ENCODE peak calls at places on chromosome 15, in five cellular contexts. One of them, this sample, is unnamed.
A peak's percentile ranks its signal among the peaks of the same experiment; 100 is the strongest.

GRCh38 chr15:76533995-76534394 is 197.4 kb downstream of the ISL2 start:
- DNase-seq in SK-N-SH: no peak
- DNase-seq in GM12891: no peak
- DNase-seq in HepG2: peak; percentile 32
- DNase-seq in K562: no peak
- DNase-seq in this sample: no peak

GRCh38 chr15:46304320-46304719 is 669.5 kb downstream of the SQOR start:
- DNase-seq in HepG2: peak; percentile 4
- DNase-seq in GM12891: no peak
- DNase-seq in SK-N-SH: peak; percentile 14
- DNase-seq in K562: peak; percentile 26
- DNase-seq in this sample: no peak

GRCh38 chr15:48177383-48177874 is 666 bp downstream of the MYEF2 start:
- DNase-seq in HepG2: no peak
- DNase-seq in K562: no peak
- DNase-seq in SK-N-SH: peak; percentile 11
- DNase-seq in GM12891: no peak
- DNase-seq in this sample: no peak

GRCh38 chr15:63915888-63916731 is 82.4 kb upstream of the HERC1 start:
- DNase-seq in SK-N-SH: peak; percentile 51
- DNase-seq in GM12891: no peak
- DNase-seq in K562: no peak
- DNase-seq in HepG2: no peak
- DNase-seq in this sample: no peak

GRCh38 chr15:42549052-42549491 is 434 bp downstream of the HAUS2 start:
- DNase-seq in HepG2: peak; percentile 12
- DNase-seq in K562: peak; percentile 65
- DNase-seq in GM12891: peak; percentile 16
- DNase-seq in SK-N-SH: peak; percentile 73
- DNase-seq in this sample: peak; percentile 23

GRCh38 chr15:50675524-50676144 is 11.0 kb downstream of the TRPM7 start:
- DNase-seq in K562: peak; percentile 27
- DNase-seq in HepG2: no peak
- DNase-seq in GM12891: no peak
- DNase-seq in SK-N-SH: peak; percentile 17
- DNase-seq in this sample: no peak

GRCh38 chr15:61839541-61839940 is 220.7 kb downstream of the VPS13C start:
- DNase-seq in GM12891: no peak
- DNase-seq in K562: no peak
- DNase-seq in SK-N-SH: no peak
- DNase-seq in HepG2: no peak
- DNase-seq in this sample: no peak

GRCh38 chr15:94206463-94207167 is 24.7 kb upstream of the MCTP2 start:
- DNase-seq in GM12891: no peak
- DNase-seq in K562: no peak
- DNase-seq in HepG2: no peak
- DNase-seq in SK-N-SH: no peak
- DNase-seq in this sample: no peak

GRCh38 chr15:76973362-76973743 is 21.6 kb upstream of the PSTPIP1 start:
- DNase-seq in K562: peak; percentile 46
- DNase-seq in SK-N-SH: peak; percentile 57
- DNase-seq in HepG2: peak; percentile 12
- DNase-seq in GM12891: no peak
- DNase-seq in this sample: no peak

GRCh38 chr15:51589881-51590570 is 32.5 kb downstream of the DMXL2 start:
- DNase-seq in GM12891: no peak
- DNase-seq in K562: no peak
- DNase-seq in SK-N-SH: no peak
- DNase-seq in HepG2: no peak
- DNase-seq in this sample: no peak

GRCh38 chr15:28937271-28937670 is 51.5 kb downstream of the APBA2 start:
- DNase-seq in K562: no peak
- DNase-seq in HepG2: no peak
- DNase-seq in GM12891: no peak
- DNase-seq in SK-N-SH: no peak
- DNase-seq in this sample: no peak

DNA sequence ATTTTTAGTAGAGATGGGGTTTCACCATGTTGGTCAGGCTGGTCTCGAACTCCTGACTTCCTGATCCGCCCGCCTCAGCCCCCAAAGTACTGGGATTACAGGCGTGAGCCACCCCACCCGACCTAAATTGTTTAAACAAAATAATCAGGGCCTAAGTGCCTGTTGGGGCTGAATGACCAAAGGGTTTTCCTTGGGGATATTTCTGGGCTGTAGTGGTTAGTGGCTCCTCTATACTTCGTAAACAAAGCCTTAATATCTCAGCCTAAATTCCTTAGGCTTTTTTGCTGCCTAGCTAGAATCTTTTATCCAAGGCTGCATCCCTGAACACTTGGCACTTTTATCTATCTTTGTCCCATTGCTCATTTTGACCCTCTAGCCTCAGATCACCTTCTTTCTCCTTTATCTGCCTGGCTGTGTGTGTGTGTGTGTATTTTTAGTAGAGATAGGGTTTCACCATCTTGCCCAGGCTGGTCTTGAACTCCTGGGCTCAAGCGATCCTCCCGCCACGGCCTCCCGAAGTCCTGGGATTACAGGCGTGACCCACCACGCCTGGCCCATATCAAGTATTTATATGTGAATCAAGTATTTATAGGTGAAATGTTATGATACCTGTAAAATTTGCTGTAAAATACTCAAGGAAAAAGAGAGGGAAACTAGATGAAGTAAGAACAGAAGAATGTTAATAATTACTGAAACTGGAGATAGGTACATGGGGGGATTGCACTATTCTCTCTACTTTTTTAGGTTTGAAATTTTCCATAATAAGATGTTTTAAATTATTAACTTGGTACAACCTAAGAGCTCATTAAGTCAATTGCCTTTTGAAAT is 1.8 kb downstream of the NUSAP1 start:
- DNase-seq in SK-N-SH: no peak
- DNase-seq in GM12891: no peak
- DNase-seq in K562: peak; percentile 69
- DNase-seq in HepG2: no peak
- DNase-seq in this sample: no peak
- TF ChIP-seq TAF1 in SK-N-SH: no peak
- TF ChIP-seq TAF1 in GM12891: no peak
- TF ChIP-seq TAF1 in K562: no peak
- TF ChIP-seq TAF1 in HepG2: no peak
- TF ChIP-seq TAF1 in this sample: no peak

GRCh38 chr15:55775316-55775715 is 32.4 kb upstream of the PRTG start:
- DNase-seq in GM12891: no peak
- DNase-seq in HepG2: no peak
- DNase-seq in K562: no peak
- DNase-seq in SK-N-SH: peak; percentile 40
- DNase-seq in this sample: no peak
- TF ChIP-seq TAF1 in GM12891: no peak
- TF ChIP-seq TAF1 in HepG2: no peak
- TF ChIP-seq TAF1 in K562: no peak
- TF ChIP-seq TAF1 in SK-N-SH: no peak
- TF ChIP-seq TAF1 in this sample: no peak

GRCh38 chr15:60134609-60135008 is 130.5 kb downstream of the FOXB1 start:
- DNase-seq in K562: no peak
- DNase-seq in SK-N-SH: peak; percentile 10
- DNase-seq in HepG2: no peak
- DNase-seq in GM12891: no peak
- DNase-seq in this sample: no peak

GRCh38 chr15:60135961-60136360 is 131.8 kb downstream of the FOXB1 start:
- DNase-seq in HepG2: no peak
- DNase-seq in GM12891: no peak
- DNase-seq in SK-N-SH: no peak
- DNase-seq in K562: no peak
- DNase-seq in this sample: no peak

GRCh38 chr15:60138397-60138968 is 134.4 kb downstream of the FOXB1 start:
- DNase-seq in SK-N-SH: no peak
- DNase-seq in K562: no peak
- DNase-seq in HepG2: no peak
- DNase-seq in GM12891: no peak
- DNase-seq in this sample: no peak

GRCh38 chr15:60137711-60138396 is 133.7 kb downstream of the FOXB1 start:
- DNase-seq in GM12891: no peak
- DNase-seq in SK-N-SH: no peak
- DNase-seq in K562: no peak
- DNase-seq in HepG2: no peak
- DNase-seq in this sample: no peak
- TF ChIP-seq TAF1 in GM12891: no peak
- TF ChIP-seq TAF1 in SK-N-SH: no peak
- TF ChIP-seq TAF1 in K562: no peak
- TF ChIP-seq TAF1 in HepG2: no peak
- TF ChIP-seq TAF1 in this sample: no peak

GRCh38 chr15:73375012-73375411 is 6.3 kb upstream of the HCN4 start:
- DNase-seq in SK-N-SH: no peak
- DNase-seq in GM12891: no peak
- DNase-seq in K562: no peak
- DNase-seq in HepG2: no peak
- DNase-seq in this sample: no peak

GRCh38 chr15:73374599-73374998 is 5.8 kb upstream of the HCN4 start:
- DNase-seq in HepG2: no peak
- DNase-seq in GM12891: no peak
- DNase-seq in K562: no peak
- DNase-seq in SK-N-SH: peak; percentile 70
- DNase-seq in this sample: no peak

GRCh38 chr15:73378089-73378488 is 9.3 kb upstream of the HCN4 start:
- DNase-seq in K562: no peak
- DNase-seq in HepG2: no peak
- DNase-seq in SK-N-SH: no peak
- DNase-seq in GM12891: no peak
- DNase-seq in this sample: no peak

GRCh38 chr15:73373221-73373620 is 4.5 kb upstream of the HCN4 start:
- DNase-seq in GM12891: no peak
- DNase-seq in SK-N-SH: no peak
- DNase-seq in K562: no peak
- DNase-seq in HepG2: no peak
- DNase-seq in this sample: no peak

DNA sequence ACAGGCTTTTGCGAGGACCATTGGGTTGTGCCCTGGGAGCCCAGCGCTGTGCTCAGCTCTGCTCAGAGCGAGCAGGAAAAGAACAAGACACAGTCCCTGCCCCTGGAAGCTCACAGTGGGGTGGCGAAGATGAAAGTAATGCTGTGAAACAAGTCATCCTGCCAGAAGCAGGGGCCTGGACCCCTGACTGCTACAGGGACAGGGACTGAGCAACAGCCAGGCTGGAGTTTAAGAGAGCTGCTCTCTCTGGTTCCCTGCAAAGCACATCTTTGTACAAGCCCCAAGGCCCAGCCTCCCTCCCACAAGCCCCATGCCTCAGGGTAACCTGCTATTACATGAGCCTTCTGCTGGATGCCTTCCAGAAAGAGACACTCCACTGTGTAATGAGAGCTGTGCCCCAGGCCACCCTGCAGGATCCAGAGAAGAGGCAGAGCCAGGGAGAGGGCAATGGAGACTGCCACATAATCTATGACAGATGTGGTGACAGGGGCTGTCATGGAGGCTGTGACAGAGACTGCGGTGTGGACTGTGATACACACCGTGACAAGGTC is 7.1 kb upstream of the HCN4 start:
- DNase-seq in K562: no peak
- DNase-seq in HepG2: no peak
- DNase-seq in GM12891: no peak
- DNase-seq in SK-N-SH: peak; percentile 71
- DNase-seq in this sample: no peak
- TF ChIP-seq TAF1 in K562: no peak
- TF ChIP-seq TAF1 in HepG2: no peak
- TF ChIP-seq TAF1 in GM12891: no peak
- TF ChIP-seq TAF1 in SK-N-SH: no peak
- TF ChIP-seq TAF1 in this sample: no peak

GRCh38 chr15:95839367-95839782 is 491.1 kb upstream of the NR2F2 start:
- DNase-seq in HepG2: no peak
- DNase-seq in SK-N-SH: no peak
- DNase-seq in GM12891: peak; percentile 11
- DNase-seq in K562: no peak
- DNase-seq in this sample: no peak
- TF ChIP-seq TAF1 in HepG2: no peak
- TF ChIP-seq TAF1 in SK-N-SH: no peak
- TF ChIP-seq TAF1 in GM12891: no peak
- TF ChIP-seq TAF1 in K562: no peak
- TF ChIP-seq TAF1 in this sample: no peak

This sample was measured in GM12892.